ENCODE peak calls at places on chromosomes 12 and 14, in four cellular contexts. I is sigmoid colon, N is psoas muscle, G is body of pancreas. H is an unnamed sample.

GRCh38 chr14:89428556-89429196 is 11.6 kb upstream of the FOXN3 start:
- DNase-seq in I (peak; percentile 64), N (peak; percentile 37), G (no peak), H (no peak)

GRCh38 chr14:32595496-32595895 is 266.4 kb downstream of the AKAP6 start:
- DNase-seq in I (no peak), N (no peak), G (no peak), H (no peak)

GRCh38 chr14:78083837-78084236 is 86.3 kb upstream of the NRXN3 start:
- DNase-seq in I (no peak), N (no peak), G (no peak), H (no peak)

GRCh38 chr14:96084796-96085195 is 45.6 kb downstream of the C14orf132 start:
- DNase-seq in I (peak; percentile 33), N (no peak), G (no peak), H (no peak)

GRCh38 chr12:86275356-86275755 is 19.2 kb upstream of the MGAT4C start:
- DNase-seq in I (no peak), N (no peak), G (no peak), H (no peak)

GRCh38 chr14:65803886-65804285 is 391.4 kb downstream of the FUT8 start:
- DNase-seq in I (no peak), N (no peak), G (no peak), H (no peak)

GRCh38 chr12:69171881-69172280 is 67.5 kb upstream of the CPSF6 start:
- DNase-seq in I (no peak), N (no peak), G (no peak), H (no peak)

GRCh38 chr12:124457287-124458219 is 109.9 kb downstream of the NCOR2 start:
- DNase-seq in I (peak; percentile 95), N (peak; percentile 82), G (no peak), H (peak; percentile 96)

GRCh38 chr12:112887542-112887941 is 19.2 kb upstream of the OAS1 start:
- DNase-seq in I (no peak), N (no peak), G (no peak), H (no peak)

GRCh38 chr14:100592972-100593371 is 5.8 kb upstream of the BEGAIN start:
- DNase-seq in I (peak; percentile 40), N (peak; percentile 3), G (no peak), H (no peak)

GRCh38 chr12:119456824-119457223 is 122.3 kb downstream of the CCDC60 start:
- DNase-seq in I (no peak), N (no peak), G (no peak), H (no peak)

GRCh38 chr14:93042968-93043940 is 72.5 kb downstream of the ITPK1 start:
- DNase-seq in I (no peak), N (peak; percentile 53), G (peak; percentile 89), H (peak; percentile 82)

GRCh38 chr14:55454264-55455151 is 14.1 kb upstream of the TBPL2 start:
- DNase-seq in I (peak; percentile 77), N (no peak), G (peak; percentile 50), H (no peak)

GRCh38 chr14:29350496-29350895 is 577.2 kb downstream of the PRKD1 start:
- DNase-seq in I (no peak), N (no peak), G (no peak), H (no peak)

GRCh38 chr14:39040529-39040928 is 62.5 kb downstream of the SEC23A start:
- DNase-seq in I (no peak), N (no peak), G (no peak), H (no peak)

GRCh38 chr14:35750202-35750904 is 58.7 kb downstream of the RALGAPA1 start:
- DNase-seq in I (no peak), N (no peak), G (no peak), H (no peak)

GRCh38 chr14:72686101-72686500 is 207.8 kb downstream of the DPF3 start:
- DNase-seq in I (no peak), N (no peak), G (no peak), H (no peak)

GRCh38 chr14:50362791-50363733 is 33.6 kb downstream of the CDKL1 start:
- DNase-seq in I (no peak), N (no peak), G (no peak), H (no peak)

DNA sequence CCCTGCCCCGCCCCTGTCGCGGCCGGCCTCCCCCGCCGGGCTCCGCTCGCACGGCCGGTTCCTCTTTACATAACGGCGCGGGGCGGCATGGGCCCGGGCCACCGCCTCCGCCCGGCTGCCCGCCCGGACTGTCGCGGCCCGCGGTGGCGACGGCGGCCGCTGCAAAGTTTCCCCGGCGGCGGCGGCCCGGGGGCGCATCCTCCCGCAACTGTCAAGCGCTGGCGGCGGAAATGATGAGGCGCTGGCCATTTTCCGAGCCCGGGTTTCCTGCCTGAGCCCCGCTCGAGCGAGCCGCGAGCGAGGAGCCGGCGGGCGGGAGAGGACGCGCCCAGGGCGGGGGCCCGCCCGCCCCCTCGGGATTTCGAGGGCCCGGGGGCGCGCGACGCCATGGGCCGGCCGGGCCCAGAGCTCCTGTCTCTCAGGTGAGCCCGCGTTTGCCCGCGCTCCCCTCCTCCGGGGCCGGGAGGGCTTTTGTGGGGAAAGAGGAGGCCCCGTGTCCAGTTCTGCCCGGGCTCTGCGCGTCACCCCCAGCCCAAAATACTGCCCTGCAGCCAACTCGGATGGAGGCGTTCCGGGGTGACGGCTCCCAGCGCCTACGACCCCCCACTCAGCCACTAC is at the start of gene SH2B3:
- DNase-seq in I (no peak), N (peak; percentile 81), G (no peak), H (no peak)
- H3K4me1 ChIP-seq in I (peaks cover 73% of the 10 kb centered on the region), N (peaks cover 45% of the 10 kb centered on the region), G (peaks cover 76% of the 10 kb centered on the region), H (no peaks in the 10 kb centered on the region)

GRCh38 chr14:104293851-104294627 is 155.7 kb downstream of the KIF26A start:
- DNase-seq in I (peak; percentile 45), N (no peak), G (peak; percentile 10), H (no peak)
- TF ChIP-seq CTCF in I (no peak), N (peak; percentile 6), G (no peak), H (peak; percentile 16)

GRCh38 chr12:26938660-26939185 is 453 bp downstream of the FGFR1OP2 start:
- DNase-seq in I (no peak), N (no peak), G (no peak), H (no peak)
- H3K4me1 ChIP-seq in I (peaks cover 52% of the 10 kb centered on the region), N (peaks cover 53% of the 10 kb centered on the region), G (peaks cover 50% of the 10 kb centered on the region), H (peaks cover 55% of the 10 kb centered on the region)

DNA sequence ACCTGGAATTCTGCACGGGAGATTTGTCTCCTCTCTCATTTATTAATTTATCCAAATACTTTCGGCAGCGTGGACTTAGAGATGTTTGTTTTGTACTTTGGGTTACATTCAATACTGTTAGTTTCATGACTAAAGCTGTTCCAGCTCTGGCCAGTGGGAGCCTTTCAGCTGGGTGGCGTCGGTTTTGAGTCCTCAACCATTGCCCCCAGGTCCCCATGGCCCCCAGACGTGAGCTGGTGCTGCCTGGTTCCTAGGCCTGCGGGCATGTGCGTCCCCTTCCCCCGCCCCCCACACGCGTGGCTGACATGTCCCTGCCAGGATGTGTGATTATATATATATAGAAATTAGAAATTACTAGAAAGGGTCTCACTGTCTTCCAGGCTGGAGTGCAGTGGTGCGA is 48.2 kb downstream of the KIF26A start:
- DNase-seq in I (no peak), N (no peak), G (no peak), H (no peak)
- TF ChIP-seq CTCF in I (no peak), N (no peak), G (peak; percentile 20), H (no peak)

GRCh38 chr12:12445882-12446181 is 89.0 kb downstream of the BORCS5 start:
- DNase-seq in I (no peak), N (no peak), G (no peak), H (no peak)

GRCh38 chr12:12450043-12450451 is 93.2 kb downstream of the BORCS5 start:
- DNase-seq in I (no peak), N (no peak), G (no peak), H (no peak)

GRCh38 chr12:12449533-12450025 is 92.7 kb downstream of the BORCS5 start:
- DNase-seq in I (no peak), N (no peak), G (peak; percentile 83), H (no peak)

GRCh38 chr12:12445165-12445881 is 88.4 kb downstream of the BORCS5 start:
- DNase-seq in I (no peak), N (no peak), G (no peak), H (no peak)

GRCh38 chr12:12447837-12448236 is 91.0 kb downstream of the BORCS5 start:
- DNase-seq in I (no peak), N (no peak), G (no peak), H (no peak)
- H3K4me1 ChIP-seq in I (peaks cover 16% of the 10 kb centered on the region), N (peaks cover 11% of the 10 kb centered on the region), G (peaks cover 34% of the 10 kb centered on the region), H (no peaks in the 10 kb centered on the region)

GRCh38 chr12:67394600-67394999 is 125.4 kb downstream of the CAND1 start:
- DNase-seq in I (peak; percentile 64), N (peak; percentile 68), G (peak; percentile 72), H (peak; percentile 83)
- TF ChIP-seq CTCF in I (no peak), N (peak; percentile 55), G (peak; percentile 56), H (no peak)

DNA sequence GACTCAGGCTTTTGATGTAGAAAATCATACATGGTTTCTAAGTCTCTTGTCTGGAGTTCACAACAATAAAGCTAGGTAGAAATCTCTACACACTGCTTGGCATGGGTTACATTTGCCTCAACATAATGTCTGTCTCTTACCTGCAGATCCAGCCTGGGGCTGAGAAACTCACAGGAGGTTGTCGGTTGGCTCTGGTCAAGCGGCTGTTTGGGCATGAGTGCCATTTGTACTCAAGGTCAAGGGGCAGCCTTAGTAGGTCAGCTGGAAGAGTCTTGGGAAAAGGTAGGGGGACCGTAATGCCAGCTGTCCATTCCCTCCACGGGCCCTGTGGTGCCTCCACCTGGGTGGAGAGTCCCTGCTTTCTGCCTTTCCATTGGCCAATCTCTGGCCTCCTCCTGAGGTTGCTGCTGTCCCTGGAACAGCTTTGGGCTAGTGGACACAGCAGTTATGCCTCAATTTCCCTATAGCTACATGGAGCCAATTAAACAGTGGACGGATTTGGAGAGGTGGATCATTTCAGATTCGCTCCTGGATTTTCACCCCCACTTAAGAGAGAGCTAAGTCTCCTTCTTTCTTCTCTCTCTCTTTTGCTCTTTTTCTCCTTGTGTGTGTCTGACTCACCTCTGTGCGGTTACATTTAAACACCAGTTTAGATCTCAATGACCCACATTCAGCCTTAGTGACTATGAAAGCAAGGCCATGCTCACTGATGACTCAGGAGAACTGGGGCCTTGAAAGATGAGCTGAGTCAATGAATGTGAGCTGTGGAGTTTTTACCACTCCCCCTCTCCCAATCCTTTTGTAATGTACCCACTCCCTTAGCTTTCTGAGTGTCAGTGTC is 132.8 kb upstream of the HIF1A start:
- DNase-seq in I (no peak), N (no peak), G (peak; percentile 73), H (peak; percentile 54)
- H3K4me1 ChIP-seq in I (peaks cover 24% of the 10 kb centered on the region), N (peaks cover 28% of the 10 kb centered on the region), G (peaks cover 65% of the 10 kb centered on the region), H (no peaks in the 10 kb centered on the region)

GRCh38 chr12:108374596-108375320 is 35.6 kb upstream of the CMKLR1 start:
- DNase-seq in I (no peak), N (no peak), G (no peak), H (no peak)
- TF ChIP-seq CTCF in I (no peak), N (no peak), G (no peak), H (no peak)

H was measured in right atrium auricular region.